ENCODE peak calls at places on chromosomes 16 and 17, in nine cellular contexts. P is T-helper 17 cell; Q is SK-N-DZ; E is NCI-H2171 treated with DMSO at 0.1 percent for 48 hours; I is activated CD4-positive, alpha-beta T cell treated with anti-CD3 and anti-CD28 coated beads, Interleukin-2, amount 50 U/mL, for 4 hours; H is NCI-H1048; R is GM03348; L is stimulated activated CD4-positive, alpha-beta T cell treated with anti-CD3 and anti-CD28 coated beads, Interleukin-12 subunit alpha, Interleukin-12 subunit beta, amount 100 ng/mL, for 4 hours; K is activated T-helper 1 cell treated with Interleukin-2 at 50 U/mL for 16 hours. V is an unnamed sample.

GRCh38 chr16:35823342-35823741 is 2363.9 kb downstream of the TP53TG3F start:
- DNase-seq in P (no peak), Q (no peak), E (no peak), I (no peak), H (no peak), R (no peak), L (no peak), K (no peak), V (no peak)

GRCh38 chr17:1076299-1076981 is 79.5 kb downstream of the TIMM22 start:
- DNase-seq in P (no peak), Q (no peak), E (peak), I (no peak), H (no peak), R (no peak), L (no peak), K (no peak), V (no peak)

GRCh38 chr16:54287758-54288591 is 1.4 kb upstream of the IRX3 start:
- DNase-seq in P (no peak), Q (no peak), E (no peak), I (no peak), H (no peak), R (no peak), L (no peak), K (no peak), V (no peak)

GRCh38 chr17:67139289-67139688 is 94.9 kb downstream of the CACNG1 start:
- DNase-seq in P (no peak), Q (no peak), E (no peak), I (no peak), H (no peak), R (no peak), L (no peak), K (no peak), V (no peak)

GRCh38 chr16:89006036-89006752 is 29.2 kb upstream of the CBFA2T3 start:
- DNase-seq in P (no peak), Q (no peak), E (no peak), I (no peak), H (no peak), R (no peak), L (no peak), K (no peak), V (no peak)

GRCh38 chr16:57797526-57798266 is 4.6 kb downstream of the KIFC3 start:
- DNase-seq in P (no peak), Q (no peak), E (no peak), I (no peak), H (no peak), R (no peak), L (no peak), K (no peak), V (no peak)

GRCh38 chr17:76255801-76256429 is 9.2 kb upstream of the UBALD2 start:
- DNase-seq in P (no peak), Q (no peak), E (no peak), I (no peak), H (no peak), R (no peak), L (no peak), K (no peak), V (no peak)

GRCh38 chr17:2723997-2724782 is 12.6 kb upstream of the CLUH start:
- DNase-seq in P (no peak), Q (no peak), E (no peak), I (no peak), H (no peak), R (no peak), L (no peak), K (no peak), V (no peak)

GRCh38 chr17:78159575-78160158 is 8.7 kb upstream of the SYNGR2 start:
- DNase-seq in P (no peak), Q (no peak), E (no peak), I (no peak), H (no peak), R (no peak), L (no peak), K (no peak), V (no peak)

GRCh38 chr17:31249742-31250141 is 47.3 kb downstream of the OMG start:
- DNase-seq in P (no peak), Q (no peak), E (no peak), I (no peak), H (no peak), R (no peak), L (no peak), K (no peak), V (no peak)

GRCh38 chr16:51535591-51535990 is 384.5 kb upstream of the SALL1 start:
- DNase-seq in P (no peak), Q (no peak), E (no peak), I (no peak), H (no peak), R (no peak), L (no peak), K (no peak), V (no peak)

V was measured in cortex of kidney.